ENCODE peak calls at places on chromosomes 7 and 10, in five cellular contexts. One of them, this sample, is unnamed.

GRCh38 chr7:107463139-107464078 is 6.4 kb upstream of the GPR22 start:
- DNase-seq in ascending aorta: peak
- DNase-seq in heart right ventricle: peak
- DNase-seq in sigmoid colon: peak
- DNase-seq in AG04450: peak
- DNase-seq in this sample: peak

GRCh38 chr10:92640110-92640509 is 47.2 kb downstream of the KIF11 start:
- DNase-seq in heart right ventricle: no peak
- DNase-seq in ascending aorta: no peak
- DNase-seq in sigmoid colon: no peak
- DNase-seq in AG04450: no peak
- DNase-seq in this sample: peak

GRCh38 chr10:102704915-102705314 is 9.3 kb downstream of the ARL3 start:
- DNase-seq in sigmoid colon: no peak
- DNase-seq in heart right ventricle: no peak
- DNase-seq in AG04450: no peak
- DNase-seq in ascending aorta: no peak
- DNase-seq in this sample: no peak

GRCh38 chr10:18312385-18313145 is 172.3 kb downstream of the CACNB2 start:
- DNase-seq in sigmoid colon: no peak
- DNase-seq in heart right ventricle: peak
- DNase-seq in AG04450: no peak
- DNase-seq in ascending aorta: no peak
- DNase-seq in this sample: peak

GRCh38 chr10:27504897-27505457 is 873 bp downstream of the RAB18 start:
- DNase-seq in AG04450: no peak
- DNase-seq in heart right ventricle: no peak
- DNase-seq in ascending aorta: no peak
- DNase-seq in sigmoid colon: no peak
- DNase-seq in this sample: peak

GRCh38 chr10:64760371-64760770 is 1239.2 kb downstream of the REEP3 start:
- DNase-seq in ascending aorta: no peak
- DNase-seq in heart right ventricle: no peak
- DNase-seq in sigmoid colon: no peak
- DNase-seq in AG04450: no peak
- DNase-seq in this sample: no peak

GRCh38 chr7:103856929-103857328 is 132.5 kb downstream of the RELN start:
- DNase-seq in sigmoid colon: no peak
- DNase-seq in heart right ventricle: no peak
- DNase-seq in ascending aorta: no peak
- DNase-seq in AG04450: no peak
- DNase-seq in this sample: no peak

GRCh38 chr7:135825406-135825805 is 76.8 kb upstream of the FAM180A start:
- DNase-seq in sigmoid colon: no peak
- DNase-seq in AG04450: no peak
- DNase-seq in heart right ventricle: no peak
- DNase-seq in ascending aorta: no peak
- DNase-seq in this sample: no peak

GRCh38 chr10:13928362-13928921 is 341.7 kb downstream of the PRPF18 start:
- DNase-seq in heart right ventricle: no peak
- DNase-seq in AG04450: no peak
- DNase-seq in ascending aorta: no peak
- DNase-seq in sigmoid colon: no peak
- DNase-seq in this sample: no peak

GRCh38 chr7:123994449-123994848 is 38.4 kb downstream of the TMEM229A start:
- DNase-seq in heart right ventricle: no peak
- DNase-seq in AG04450: no peak
- DNase-seq in ascending aorta: no peak
- DNase-seq in sigmoid colon: no peak
- DNase-seq in this sample: no peak

GRCh38 chr7:131897016-131897789 is 340.8 kb upstream of the PODXL start:
- DNase-seq in heart right ventricle: no peak
- DNase-seq in sigmoid colon: no peak
- DNase-seq in AG04450: no peak
- DNase-seq in ascending aorta: peak
- DNase-seq in this sample: peak

GRCh38 chr7:151179287-151179860 is 7.7 kb downstream of the ASB10 start:
- DNase-seq in ascending aorta: peak
- DNase-seq in sigmoid colon: no peak
- DNase-seq in heart right ventricle: no peak
- DNase-seq in AG04450: no peak
- DNase-seq in this sample: no peak

GRCh38 chr7:157784114-157784835 is 447.5 kb downstream of the DNAJB6 start:
- DNase-seq in sigmoid colon: no peak
- DNase-seq in AG04450: no peak
- DNase-seq in heart right ventricle: no peak
- DNase-seq in ascending aorta: no peak
- DNase-seq in this sample: no peak

GRCh38 chr10:117257701-117258100 is 16.8 kb downstream of the SLC18A2 start:
- DNase-seq in AG04450: no peak
- DNase-seq in ascending aorta: no peak
- DNase-seq in heart right ventricle: no peak
- DNase-seq in sigmoid colon: no peak
- DNase-seq in this sample: no peak

GRCh38 chr10:52542891-52543290 is 228.8 kb downstream of the DKK1 start:
- DNase-seq in sigmoid colon: no peak
- DNase-seq in ascending aorta: no peak
- DNase-seq in AG04450: no peak
- DNase-seq in heart right ventricle: no peak
- DNase-seq in this sample: no peak

GRCh38 chr10:87622290-87623004 is 37.2 kb upstream of the PAPSS2 start:
- DNase-seq in sigmoid colon: no peak
- DNase-seq in ascending aorta: no peak
- DNase-seq in heart right ventricle: no peak
- DNase-seq in AG04450: no peak
- DNase-seq in this sample: no peak

GRCh38 chr7:16743207-16743606 is 10.3 kb upstream of the TSPAN13 start:
- DNase-seq in AG04450: peak
- DNase-seq in heart right ventricle: no peak
- DNase-seq in ascending aorta: no peak
- DNase-seq in sigmoid colon: no peak
- DNase-seq in this sample: no peak

GRCh38 chr10:74153123-74153522 is 2.1 kb downstream of the ADK start:
- DNase-seq in heart right ventricle: peak
- DNase-seq in ascending aorta: no peak
- DNase-seq in sigmoid colon: no peak
- DNase-seq in AG04450: no peak
- DNase-seq in this sample: no peak

GRCh38 chr7:33195264-33195663 is 65.9 kb downstream of the BBS9 start:
- DNase-seq in sigmoid colon: no peak
- DNase-seq in heart right ventricle: no peak
- DNase-seq in AG04450: peak
- DNase-seq in ascending aorta: no peak
- DNase-seq in this sample: peak

GRCh38 chr10:93873427-93874115 is 20.2 kb upstream of the SLC35G1 start:
- DNase-seq in ascending aorta: no peak
- DNase-seq in AG04450: no peak
- DNase-seq in sigmoid colon: no peak
- DNase-seq in heart right ventricle: no peak
- DNase-seq in this sample: no peak

GRCh38 chr10:6501931-6502330 is 78.1 kb downstream of the PRKCQ start:
- DNase-seq in sigmoid colon: no peak
- DNase-seq in AG04450: no peak
- DNase-seq in ascending aorta: no peak
- DNase-seq in heart right ventricle: no peak
- DNase-seq in this sample: no peak

GRCh38 chr10:50152792-50153272 is 85.1 kb downstream of the WASHC2A start:
- DNase-seq in sigmoid colon: no peak
- DNase-seq in ascending aorta: no peak
- DNase-seq in heart right ventricle: no peak
- DNase-seq in AG04450: no peak
- DNase-seq in this sample: no peak

DNA sequence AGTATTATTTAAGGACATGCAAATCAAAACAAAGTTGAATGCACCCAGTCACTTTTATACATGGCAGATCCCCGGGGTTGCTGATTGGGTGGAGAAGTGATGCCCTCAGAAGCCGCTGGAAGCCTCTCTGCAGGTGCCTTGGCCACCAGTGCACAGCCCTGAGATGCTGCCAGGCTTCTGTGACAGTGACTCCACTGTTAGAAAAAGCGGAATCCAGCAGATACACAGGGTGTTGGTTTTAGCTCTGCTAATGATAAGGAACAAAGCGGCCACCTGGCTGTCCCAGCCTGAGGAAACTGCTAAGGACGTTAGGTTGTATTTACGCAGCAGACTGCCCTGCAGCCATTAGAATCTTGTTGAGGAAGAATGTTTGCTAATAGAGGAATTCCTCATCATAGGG is 47.5 kb downstream of the JAKMIP3 start:
- DNase-seq in sigmoid colon: peak
- DNase-seq in heart right ventricle: no peak
- DNase-seq in ascending aorta: peak
- DNase-seq in AG04450: no peak
- DNase-seq in this sample: no peak
- H3K4me3 ChIP-seq in sigmoid colon: no peak
- H3K4me3 ChIP-seq in heart right ventricle: no peak
- H3K4me3 ChIP-seq in ascending aorta: no peak
- H3K4me3 ChIP-seq in AG04450: no peak
- H3K4me3 ChIP-seq in this sample: no peak

DNA sequence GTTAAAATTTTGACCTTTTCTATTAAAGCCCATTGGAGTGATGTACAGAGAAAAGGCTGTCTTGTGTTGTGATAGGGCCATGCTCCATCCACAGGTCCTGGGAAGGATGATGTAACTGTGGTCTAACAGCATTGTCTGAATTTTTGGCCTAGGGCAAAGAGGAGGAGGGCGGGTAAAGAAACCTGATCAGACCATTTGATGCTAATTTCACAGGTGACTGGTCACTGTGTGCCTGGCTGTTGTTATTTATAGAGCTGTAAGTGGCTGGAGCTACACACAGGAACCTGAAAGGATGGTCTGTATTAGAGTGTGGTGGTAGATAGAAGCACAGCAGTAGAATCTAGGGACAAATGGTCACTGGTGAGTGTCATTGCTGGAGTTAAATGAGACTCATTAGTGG is 182.1 kb downstream of the AUTS2 start:
- DNase-seq in AG04450: no peak
- DNase-seq in heart right ventricle: no peak
- DNase-seq in sigmoid colon: no peak
- DNase-seq in ascending aorta: no peak
- DNase-seq in this sample: no peak
- H3K4me3 ChIP-seq in AG04450: no peak
- H3K4me3 ChIP-seq in heart right ventricle: no peak
- H3K4me3 ChIP-seq in sigmoid colon: no peak
- H3K4me3 ChIP-seq in ascending aorta: no peak
- H3K4me3 ChIP-seq in this sample: no peak

DNA sequence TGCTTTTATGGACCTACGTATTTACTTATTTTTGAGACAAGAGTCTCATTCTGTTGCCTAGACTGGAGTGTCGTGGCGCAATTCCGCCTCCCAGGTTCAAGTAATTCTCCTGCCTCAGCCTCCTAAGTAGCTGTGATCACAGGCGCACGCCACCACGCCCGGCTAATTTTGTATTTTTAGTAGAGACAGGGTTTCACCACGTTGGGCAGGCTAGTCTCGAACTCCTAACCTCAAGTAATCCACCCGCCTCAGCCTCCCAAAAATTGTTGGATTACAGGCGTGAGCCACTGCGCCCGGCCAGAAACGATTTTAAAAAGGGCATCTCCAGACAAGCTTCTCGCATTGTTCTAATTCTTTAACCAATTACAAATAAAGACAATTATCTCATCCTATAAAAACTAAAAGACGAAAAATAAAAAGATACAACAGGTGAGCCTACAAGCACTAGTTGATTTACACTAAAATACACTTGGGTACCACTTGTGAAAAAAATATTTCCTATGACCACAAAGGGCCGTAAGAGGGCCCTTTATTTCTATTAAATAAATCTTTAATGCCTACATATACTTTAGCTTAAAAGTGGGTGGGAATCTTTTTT is 2.4 kb downstream of the TRA2A start:
- DNase-seq in ascending aorta: no peak
- DNase-seq in heart right ventricle: no peak
- DNase-seq in AG04450: no peak
- DNase-seq in sigmoid colon: no peak
- DNase-seq in this sample: no peak
- H3K4me3 ChIP-seq in ascending aorta: peak
- H3K4me3 ChIP-seq in heart right ventricle: no peak
- H3K4me3 ChIP-seq in AG04450: peak
- H3K4me3 ChIP-seq in sigmoid colon: no peak
- H3K4me3 ChIP-seq in this sample: peak

DNA sequence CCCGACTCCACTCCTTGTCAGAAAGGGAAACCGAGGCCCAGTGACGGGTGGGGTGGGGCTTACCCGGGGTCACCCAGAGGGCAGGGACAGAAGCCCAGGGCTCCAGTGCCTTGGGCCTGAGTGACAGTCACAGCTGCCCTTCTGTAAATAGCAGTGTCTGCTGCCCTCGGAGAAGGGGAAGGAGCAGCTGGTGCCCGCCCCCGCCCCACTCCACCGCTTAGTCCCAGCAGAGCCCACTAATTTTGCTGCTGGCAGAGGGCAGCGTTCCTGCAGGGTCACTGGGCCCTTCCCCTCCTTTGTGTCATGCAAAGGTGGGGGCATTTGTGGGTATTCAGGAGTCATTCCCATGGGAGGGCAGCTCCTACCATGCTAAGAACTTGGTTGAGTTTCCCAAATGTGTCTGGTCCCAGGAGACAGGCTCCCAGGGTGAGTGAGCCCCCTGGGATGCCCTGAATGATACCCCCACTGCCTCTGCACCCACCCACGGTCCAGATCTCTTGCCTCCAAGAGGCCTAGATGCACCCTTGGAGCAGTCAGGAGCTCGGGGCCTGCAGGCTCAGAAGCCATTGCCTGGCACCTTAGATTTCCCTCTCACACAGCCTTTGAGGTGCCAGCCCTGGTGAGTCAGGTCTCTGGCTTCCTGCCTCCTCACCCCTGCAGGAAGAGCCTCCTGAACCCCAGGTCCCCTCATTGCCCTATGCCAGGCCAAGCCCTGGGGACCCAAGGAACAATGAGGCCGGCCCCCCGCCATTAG is 17.2 kb downstream of the SH2B2 start:
- DNase-seq in AG04450: no peak
- DNase-seq in ascending aorta: no peak
- DNase-seq in sigmoid colon: no peak
- DNase-seq in heart right ventricle: no peak
- DNase-seq in this sample: peak
- H3K4me3 ChIP-seq in AG04450: no peak
- H3K4me3 ChIP-seq in ascending aorta: no peak
- H3K4me3 ChIP-seq in sigmoid colon: no peak
- H3K4me3 ChIP-seq in heart right ventricle: no peak
- H3K4me3 ChIP-seq in this sample: no peak

GRCh38 chr10:99782447-99783286 is at the start of gene ABCC2:
- DNase-seq in sigmoid colon: no peak
- DNase-seq in heart right ventricle: no peak
- DNase-seq in AG04450: no peak
- DNase-seq in ascending aorta: no peak
- DNase-seq in this sample: no peak

GRCh38 chr10:99777918-99778716 is 4.3 kb upstream of the ABCC2 start:
- DNase-seq in AG04450: no peak
- DNase-seq in sigmoid colon: no peak
- DNase-seq in ascending aorta: no peak
- DNase-seq in heart right ventricle: no peak
- DNase-seq in this sample: no peak

GRCh38 chr10:99781734-99782429 is 558 bp upstream of the ABCC2 start:
- DNase-seq in ascending aorta: no peak
- DNase-seq in sigmoid colon: no peak
- DNase-seq in AG04450: no peak
- DNase-seq in heart right ventricle: no peak
- DNase-seq in this sample: no peak

GRCh38 chr10:99775850-99776249 is 6.6 kb upstream of the ABCC2 start:
- DNase-seq in ascending aorta: no peak
- DNase-seq in sigmoid colon: no peak
- DNase-seq in heart right ventricle: no peak
- DNase-seq in AG04450: peak
- DNase-seq in this sample: peak

GRCh38 chr10:99779335-99779734 is 3.1 kb upstream of the ABCC2 start:
- DNase-seq in AG04450: no peak
- DNase-seq in sigmoid colon: no peak
- DNase-seq in heart right ventricle: no peak
- DNase-seq in ascending aorta: no peak
- DNase-seq in this sample: peak
- H3K4me3 ChIP-seq in AG04450: peak
- H3K4me3 ChIP-seq in sigmoid colon: no peak
- H3K4me3 ChIP-seq in heart right ventricle: no peak
- H3K4me3 ChIP-seq in ascending aorta: no peak
- H3K4me3 ChIP-seq in this sample: peak

This sample was measured in skeletal muscle cell.